ENCODE peak calls at places on chromosomes 1 and 21, in four cellular contexts. E, Q, Y and J are unnamed samples.

GRCh38 chr1:161185732-161186311 is 8.5 kb upstream of the B4GALT3 start:
- DNase-seq in E (no peak), Y (no peak), Q (no peak), J (no peak)

GRCh38 chr1:21302747-21303715 is 12.8 kb upstream of the ECE1 start:
- DNase-seq in Q (no peak), E (no peak), Y (no peak), J (no peak)

GRCh38 chr1:153366261-153366660 is 8.6 kb downstream of the S100A9 start:
- DNase-seq in Y (no peak), Q (no peak), E (no peak), J (no peak)

GRCh38 chr1:32984090-32984828 is 19.6 kb upstream of the RNF19B start:
- DNase-seq in E (no peak), Q (no peak), Y (no peak), J (no peak)

GRCh38 chr1:203557958-203558760 is 64.2 kb downstream of the OPTC start:
- DNase-seq in Q (no peak), E (peak; percentile 41), Y (no peak), J (peak; percentile 92)

GRCh38 chr1:174841747-174842146 is 158.0 kb upstream of the CACYBP start:
- DNase-seq in E (no peak), Q (no peak), Y (no peak), J (no peak)

GRCh38 chr1:10339815-10340214 is 59.0 kb upstream of the PGD start:
- DNase-seq in Y (no peak), Q (no peak), E (peak; percentile 41), J (peak; percentile 58)

GRCh38 chr1:36769886-36770830 is 264.2 kb downstream of the GRIK3 start:
- DNase-seq in Y (no peak), Q (no peak), E (no peak), J (no peak)

GRCh38 chr1:906532-907420 is 16.9 kb upstream of the SAMD11 start:
- DNase-seq in Y (no peak), E (no peak), Q (no peak), J (peak; percentile 52)

GRCh38 chr1:111145542-111145941 is 5.5 kb downstream of the CEPT1 start:
- DNase-seq in Q (no peak), E (no peak), Y (no peak), J (no peak)

GRCh38 chr1:101284021-101284420 is 47.2 kb downstream of the S1PR1 start:
- DNase-seq in E (no peak), Q (peak; percentile 36), Y (no peak), J (no peak)

GRCh38 chr1:61184035-61184713 is 101.8 kb downstream of the NFIA start:
- DNase-seq in Q (no peak), Y (peak; percentile 97), E (peak; percentile 92), J (no peak)

GRCh38 chr1:21246905-21247642 is 43.2 kb downstream of the ECE1 start:
- DNase-seq in Y (no peak), E (no peak), Q (no peak), J (no peak)

GRCh38 chr1:181061891-181062777 is 26.4 kb upstream of the IER5 start:
- DNase-seq in Q (no peak), Y (no peak), E (peak; percentile 33), J (no peak)

GRCh38 chr1:207049974-207050391 is 1.0 kb downstream of the YOD1 start:
- DNase-seq in Y (no peak), E (no peak), Q (no peak), J (peak; percentile 62)

GRCh38 chr1:206890690-206891089 is 6.6 kb upstream of the IL24 start:
- DNase-seq in E (no peak), Q (no peak), Y (no peak), J (peak; percentile 97)

GRCh38 chr1:33442141-33442540 is 11.2 kb upstream of the PHC2 start:
- DNase-seq in E (no peak), Y (no peak), Q (no peak), J (no peak)

GRCh38 chr21:33936221-33937038 is 20.8 kb upstream of the ATP5PO start:
- DNase-seq in Y (no peak), Q (peak; percentile 66), E (no peak), J (no peak)

GRCh38 chr1:53947172-53947835 is 1.2 kb downstream of the LRRC42 start:
- DNase-seq in Y (no peak), E (no peak), Q (no peak), J (no peak)

GRCh38 chr1:203649551-203650011 is 22.9 kb downstream of the ATP2B4 start:
- DNase-seq in Y (no peak), Q (no peak), E (no peak), J (no peak)

GRCh38 chr21:33971492-33972013 is 55.9 kb upstream of the ATP5PO start:
- DNase-seq in Q (no peak), E (no peak), Y (no peak), J (peak; percentile 85)

GRCh38 chr1:179251675-179252074 is 22.2 kb upstream of the ABL2 start:
- DNase-seq in Y (no peak), E (no peak), Q (no peak), J (no peak)

GRCh38 chr1:244861683-244862082 is 2.7 kb downstream of the HNRNPU start:
- DNase-seq in E (no peak), Y (no peak), Q (no peak), J (no peak)

GRCh38 chr1:43861337-43861736 is 72.3 kb upstream of the ARTN start:
- DNase-seq in E (no peak), Q (no peak), Y (no peak), J (no peak)

GRCh38 chr1:111938123-111938522 is 51.3 kb downstream of the KCND3 start:
- DNase-seq in Y (no peak), E (no peak), Q (no peak), J (no peak)

GRCh38 chr1:68178821-68179490 is 53.4 kb downstream of the WLS start:
- DNase-seq in E (no peak), Q (no peak), Y (no peak), J (no peak)

GRCh38 chr21:45408271-45408791 is 3.4 kb downstream of the COL18A1 start:
- DNase-seq in Q (no peak), Y (no peak), E (peak; percentile 12), J (no peak)

DNA sequence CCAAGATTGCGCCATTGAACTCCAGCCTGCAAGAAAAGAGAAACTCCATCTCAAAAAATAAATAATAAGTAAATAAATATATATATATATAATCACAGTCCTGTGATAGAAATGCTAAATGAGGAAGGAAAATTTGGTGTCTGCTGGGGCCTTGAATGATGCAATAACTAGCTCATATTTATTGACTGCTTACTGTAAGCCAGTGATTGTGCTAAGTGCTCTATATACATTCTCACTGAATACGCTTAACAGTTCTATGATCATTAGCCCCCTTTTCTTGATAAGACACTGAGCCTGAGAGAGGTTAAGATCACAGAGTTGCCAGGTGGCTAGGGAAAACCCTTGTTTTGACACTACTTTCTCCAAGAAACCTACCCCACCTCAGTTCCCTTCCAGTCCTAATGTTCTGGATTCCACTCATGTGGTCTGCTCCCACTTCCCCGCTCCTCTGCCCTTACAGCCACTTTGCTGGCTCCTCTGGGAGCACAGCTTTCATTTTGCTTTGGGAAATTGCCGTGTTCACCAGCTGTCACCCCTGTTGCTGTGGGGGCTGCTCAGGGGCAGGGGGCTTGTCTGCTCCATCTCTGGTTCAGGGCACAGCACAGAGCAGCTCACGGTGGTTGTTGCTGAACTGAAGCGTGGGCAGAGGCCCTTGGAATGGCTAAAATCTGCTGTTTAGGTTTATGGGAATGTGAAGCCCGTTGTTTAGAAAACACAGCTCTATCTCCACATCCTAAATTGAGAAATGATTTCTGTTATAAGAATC is 2.5 kb upstream of the BMP8A start:
- DNase-seq in E (no peak), Y (no peak), Q (no peak), J (no peak)
- H3K27me3 ChIP-seq in E (peaks cover 6% of the 10 kb centered on the region), Y (peaks cover 12% of the 10 kb centered on the region), Q (peaks cover 9% of the 10 kb centered on the region), J (peaks cover 11% of the 10 kb centered on the region)

GRCh38 chr1:109906160-109906838 is 4.3 kb upstream of the CSF1 start:
- DNase-seq in E (no peak), Y (no peak), Q (peak; percentile 34), J (no peak)
- H3K27ac ChIP-seq in E (no peak overlapping the region), Y (no peak overlapping the region), Q (peak overlapping the region; percentile 45), J (no peak overlapping the region)

GRCh38 chr1:3031401-3032221 is 10.3 kb downstream of the ACTRT2 start:
- DNase-seq in E (no peak), Q (no peak), Y (no peak), J (no peak)

GRCh38 chr1:3029991-3030662 is 8.9 kb downstream of the ACTRT2 start:
- DNase-seq in Y (no peak), Q (no peak), E (no peak), J (no peak)

GRCh38 chr1:3029481-3029961 is 8.3 kb downstream of the ACTRT2 start:
- DNase-seq in Q (no peak), Y (no peak), E (no peak), J (no peak)

GRCh38 chr1:3032371-3032862 is 11.2 kb downstream of the ACTRT2 start:
- DNase-seq in Q (no peak), E (no peak), Y (no peak), J (no peak)

GRCh38 chr1:3030663-3031381 is 9.6 kb downstream of the ACTRT2 start:
- DNase-seq in Q (no peak), E (no peak), Y (no peak), J (no peak)
- H3K9me3 ChIP-seq in Q (no peaks in the 10 kb centered on the region), E (no peaks in the 10 kb centered on the region), Y (no peaks in the 10 kb centered on the region), J (no peaks in the 10 kb centered on the region)

GRCh38 chr1:63780541-63780940 is 6.7 kb downstream of the ROR1 start:
- DNase-seq in Y (peak; percentile 64), Q (no peak), E (no peak), J (no peak)
- H3K27me3 ChIP-seq in Y (no peaks in the 10 kb centered on the region), Q (no peaks in the 10 kb centered on the region), E (no peaks in the 10 kb centered on the region), J (no peaks in the 10 kb centered on the region)

GRCh38 chr1:24119859-24120756 is 8.2 kb upstream of the MYOM3 start:
- DNase-seq in Q (no peak), E (peak; percentile 60), Y (no peak), J (no peak)

GRCh38 chr1:24117722-24118409 is 5.9 kb upstream of the MYOM3 start:
- DNase-seq in Q (no peak), Y (no peak), E (no peak), J (no peak)

GRCh38 chr1:24120965-24121364 is 9.0 kb upstream of the MYOM3 start:
- DNase-seq in E (no peak), Y (no peak), Q (no peak), J (no peak)

GRCh38 chr1:24118410-24119242 is 6.7 kb upstream of the MYOM3 start:
- DNase-seq in Q (no peak), Y (no peak), E (no peak), J (no peak)

GRCh38 chr1:24119489-24119858 is 7.5 kb upstream of the MYOM3 start:
- DNase-seq in E (no peak), Y (no peak), Q (no peak), J (no peak)
- H3K27ac ChIP-seq in E (peak overlapping the region; percentile 81), Y (no peak overlapping the region), Q (no peak overlapping the region), J (no peak overlapping the region)

GRCh38 chr1:4661595-4661917 is 7.1 kb downstream of the AJAP1 start:
- DNase-seq in Q (no peak), Y (no peak), E (no peak), J (no peak)

GRCh38 chr1:4665456-4665855 is 11.0 kb downstream of the AJAP1 start:
- DNase-seq in Y (no peak), Q (no peak), E (no peak), J (no peak)

GRCh38 chr1:4664095-4664494 is 9.7 kb downstream of the AJAP1 start:
- DNase-seq in E (no peak), Y (no peak), Q (no peak), J (no peak)

GRCh38 chr1:4662723-4663122 is 8.3 kb downstream of the AJAP1 start:
- DNase-seq in Y (no peak), Q (no peak), E (no peak), J (no peak)

DNA sequence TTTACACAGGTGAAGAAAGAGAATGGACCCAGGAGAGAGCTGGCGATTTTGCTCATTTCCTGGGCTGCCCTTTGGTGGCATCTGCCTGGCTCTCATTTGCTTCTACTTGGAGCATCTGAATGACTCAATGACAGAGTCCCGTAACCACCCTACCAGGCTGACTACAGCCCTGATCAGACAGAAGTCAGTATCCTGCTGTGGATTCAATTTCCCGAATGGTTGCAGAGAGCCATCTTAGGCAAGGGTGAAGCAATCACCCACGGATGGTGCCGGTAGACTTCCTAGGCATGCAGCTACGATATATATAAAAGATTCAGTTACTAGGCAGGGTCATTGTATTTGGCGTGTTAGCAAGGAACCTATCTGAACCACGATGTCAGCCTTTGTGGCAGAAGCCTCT is 10.2 kb downstream of the AJAP1 start:
- DNase-seq in Q (no peak), Y (no peak), E (no peak), J (no peak)
- H3K9me3 ChIP-seq in Q (no peaks in the 10 kb centered on the region), Y (no peaks in the 10 kb centered on the region), E (no peaks in the 10 kb centered on the region), J (peaks cover 6% of the 10 kb centered on the region)